ENCODE peak calls at places on chromosomes 13 and 19, in nine cellular contexts. Q, L, E, H, Z, A, D, B and C are unnamed samples.

GRCh38 chr19:3389876-3390361 is 23.5 kb downstream of the NFIC start:
- DNase-seq in Q (no peak), D (peak; percentile 71), E (no peak), L (no peak), H (no peak), B (no peak), A (peak; percentile 35), Z (no peak), C (no peak)

GRCh38 chr19:16161848-16162247 is 11.5 kb downstream of the CIB3 start:
- DNase-seq in D (no peak), H (no peak), Z (no peak), L (peak; percentile 38), B (no peak), A (no peak), E (no peak), Q (no peak), C (no peak)

GRCh38 chr13:111484129-111484925 is 163.9 kb downstream of the TEX29 start:
- DNase-seq in A (peak; percentile 17), D (no peak), L (no peak), B (no peak), E (no peak), Z (no peak), H (peak; percentile 69), Q (no peak), C (no peak)

GRCh38 chr13:74132768-74133656 is 1.2 kb downstream of the KLF12 start:
- DNase-seq in D (peak; percentile 18), Q (peak; percentile 52), H (peak; percentile 83), B (no peak), A (peak; percentile 36), Z (peak; percentile 24), E (peak; percentile 49), L (peak; percentile 50), C (peak; percentile 2)

GRCh38 chr19:13788991-13789390 is 6.3 kb upstream of the ZSWIM4 start:
- DNase-seq in Z (peak; percentile 51), Q (no peak), D (no peak), E (no peak), B (no peak), A (no peak), H (no peak), L (no peak), C (no peak)

GRCh38 chr19:47637550-47637949 is 28.6 kb downstream of the BICRA start:
- DNase-seq in Q (no peak), A (no peak), D (no peak), L (no peak), Z (no peak), E (no peak), B (no peak), H (no peak), C (no peak)

GRCh38 chr19:10968527-10969081 is 7.8 kb downstream of the SMARCA4 start:
- DNase-seq in Q (no peak), D (no peak), H (no peak), Z (no peak), L (no peak), B (no peak), E (no peak), A (no peak), C (no peak)

GRCh38 chr13:45367358-45367757 is 26.4 kb upstream of the TPT1 start:
- DNase-seq in E (no peak), L (peak; percentile 79), Z (peak; percentile 32), A (peak; percentile 72), D (peak; percentile 74), Q (peak; percentile 72), H (no peak), B (no peak), C (peak; percentile 63)

GRCh38 chr19:38661996-38662395 is 14.5 kb downstream of the ACTN4 start:
- DNase-seq in L (peak; percentile 26), Q (no peak), H (no peak), A (peak; percentile 69), E (no peak), D (no peak), Z (no peak), B (no peak), C (no peak)

GRCh38 chr19:41808663-41809566 is 12.5 kb downstream of the CEACAM3 start:
- DNase-seq in H (peak; percentile 48), A (peak; percentile 29), E (peak; percentile 30), D (peak; percentile 18), B (no peak), Z (no peak), L (no peak), Q (no peak), C (no peak)

GRCh38 chr13:51520524-51520923 is 63.7 kb upstream of the WDFY2 start:
- DNase-seq in D (no peak), H (no peak), E (no peak), Z (no peak), A (no peak), Q (no peak), B (no peak), L (no peak), C (peak; percentile 56)

GRCh38 chr19:37933965-37934364 is 27.0 kb downstream of the SIPA1L3 start:
- DNase-seq in Z (no peak), A (peak; percentile 34), E (peak; percentile 44), L (no peak), Q (peak; percentile 79), H (no peak), B (no peak), D (no peak), C (peak; percentile 67)

GRCh38 chr19:44719262-44719701 is 20.3 kb downstream of the CEACAM16 start:
- DNase-seq in Q (no peak), A (no peak), H (no peak), L (peak; percentile 47), D (no peak), B (no peak), Z (no peak), E (no peak), C (no peak)

GRCh38 chr19:44722131-44723121 is 23.5 kb downstream of the CEACAM16 start:
- DNase-seq in Z (no peak), Q (no peak), E (no peak), D (no peak), L (peak; percentile 48), A (no peak), B (no peak), H (no peak), C (peak; percentile 60)

GRCh38 chr19:44717603-44718002 is 18.7 kb downstream of the CEACAM16 start:
- DNase-seq in D (no peak), Q (no peak), E (no peak), H (no peak), L (no peak), Z (no peak), B (no peak), A (no peak), C (no peak)

GRCh38 chr19:44720945-44721344 is 22.0 kb downstream of the CEACAM16 start:
- DNase-seq in Z (no peak), H (no peak), L (no peak), D (no peak), A (no peak), B (no peak), E (no peak), Q (no peak), C (no peak)

GRCh38 chr19:44718441-44719261 is 19.7 kb downstream of the CEACAM16 start:
- DNase-seq in D (peak; percentile 95), B (no peak), E (peak; percentile 87), A (peak; percentile 93), Z (peak; percentile 62), L (peak; percentile 98), Q (peak; percentile 68), H (no peak), C (peak; percentile 95)
- TF ChIP-seq POLR2A in D (no peak), B (no peak), E (no peak), A (no peak), Z (no peak), L (no peak), Q (no peak), H (no peak), C (peak; percentile 42)

GRCh38 chr13:110138700-110139036 is 168.3 kb downstream of the COL4A1 start:
- DNase-seq in H (no peak), Q (no peak), L (no peak), D (no peak), E (no peak), A (no peak), B (peak; percentile 91), Z (no peak), C (peak; percentile 21)
- TF ChIP-seq POLR2A in H (no peak), Q (no peak), L (no peak), D (no peak), E (no peak), A (no peak), B (no peak), Z (no peak), C (no peak)

GRCh38 chr19:35716985-35717664 is 678 bp upstream of the KMT2B start:
- DNase-seq in L (peak; percentile 95), D (peak; percentile 96), Q (peak; percentile 90), A (peak; percentile 87), B (peak; percentile 97), Z (peak; percentile 87), H (peak; percentile 96), E (peak; percentile 96), C (peak; percentile 99)
- TF ChIP-seq POLR2A in L (no peak), D (no peak), Q (peak; percentile 50), A (no peak), B (no peak), Z (peak; percentile 6), H (no peak), E (no peak), C (peak; percentile 74)

DNA sequence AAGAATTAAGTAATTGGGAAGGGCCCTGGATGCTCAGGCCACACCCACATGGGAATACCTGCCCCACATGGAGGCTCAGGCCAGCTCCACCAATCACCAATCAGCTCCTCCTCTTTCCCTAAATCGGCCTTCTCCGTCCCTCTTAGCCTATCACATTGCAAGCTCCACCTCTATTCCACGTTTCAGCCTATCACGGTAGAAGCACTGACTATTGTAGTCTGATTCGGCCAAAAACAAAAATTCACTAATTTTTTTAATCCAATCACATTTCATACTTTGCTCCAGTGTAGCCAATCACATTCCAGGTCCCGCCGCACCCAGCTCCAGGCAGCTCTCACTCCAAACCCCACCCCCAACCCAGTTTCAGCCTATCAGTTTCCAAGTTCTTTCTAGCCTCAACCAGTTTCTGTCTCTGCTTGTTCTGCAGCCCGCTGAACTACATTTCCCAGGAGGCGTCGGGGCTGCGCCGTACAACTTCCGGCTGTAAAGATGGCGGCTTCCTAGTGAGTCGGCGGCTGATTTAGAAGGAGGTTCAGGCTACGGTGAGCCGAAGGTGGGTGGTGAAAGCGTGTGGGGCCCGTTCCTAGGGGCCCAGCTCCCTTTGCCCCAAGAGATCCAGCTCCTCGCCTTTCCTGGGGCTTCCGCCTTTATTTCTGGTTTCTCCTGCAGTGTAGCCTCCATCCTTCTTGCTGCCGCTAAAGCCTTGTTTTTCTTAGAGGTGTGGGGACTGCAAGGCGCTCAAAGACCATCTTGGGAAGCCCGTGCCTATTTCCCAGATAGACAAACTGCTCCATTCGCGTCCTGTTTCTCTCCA is at the start of gene BABAM1:
- DNase-seq in D (peak; percentile 99), L (peak; percentile 99), E (peak; percentile 98), A (peak; percentile 96), Q (peak; percentile 92), B (peak; percentile 99), H (peak; percentile 97), Z (peak; percentile 93), C (peak; percentile 96)
- TF ChIP-seq POLR2A in D (no peak), L (peak; percentile 82), E (no peak), A (no peak), Q (no peak), B (no peak), H (no peak), Z (no peak), C (peak; percentile 59)